ENCODE peak calls at places on chromosomes 16 and 17, in nine cellular contexts. W is left colon; B is T-helper 2 cell; L is B cell; O is stimulated activated CD4-positive, alpha-beta T cell treated with anti-CD3 and anti-CD28 coated beads, Interleukin-2, amount 100 ng/mL, for 48 hours; E is WERI-Rb-1; Q is fibroblast of lung; V is endothelial cell; I is HEK293T. H is an unnamed sample.

GRCh38 chr17:70099267-70099666 is 24.2 kb downstream of the KCNJ16 start:
- DNase-seq in W (no peak), B (no peak), L (no peak), O (no peak), E (no peak), Q (no peak), V (no peak), I (no peak), H (no peak)

GRCh38 chr16:3798827-3799226 is 81.5 kb upstream of the TRAP1 start:
- DNase-seq in W (no peak), B (no peak), L (peak), O (no peak), E (no peak), Q (no peak), V (no peak), I (no peak), H (no peak)

GRCh38 chr16:58264961-58265479 is 29.8 kb downstream of the PRSS54 start:
- DNase-seq in W (peak), B (no peak), L (no peak), O (no peak), E (no peak), Q (peak), V (no peak), I (peak), H (peak)

GRCh38 chr17:71438631-71439146 is 682.1 kb upstream of the SOX9 start:
- DNase-seq in W (no peak), B (no peak), L (no peak), O (no peak), E (no peak), Q (peak), V (no peak), I (peak), H (peak)

GRCh38 chr17:82216301-82217119 is 3.9 kb upstream of the CCDC57 start:
- DNase-seq in W (peak), B (no peak), L (peak), O (no peak), E (peak), Q (peak), V (no peak), I (no peak), H (peak)

GRCh38 chr17:32461853-32462617 is 17.7 kb downstream of the PSMD11 start:
- DNase-seq in W (no peak), B (peak), L (peak), O (peak), E (peak), Q (peak), V (peak), I (peak), H (peak)

GRCh38 chr16:84607694-84608093 is 10.2 kb downstream of the COTL1 start:
- DNase-seq in W (no peak), B (no peak), L (peak), O (no peak), E (no peak), Q (no peak), V (no peak), I (no peak), H (no peak)

GRCh38 chr16:25707982-25708583 is 16.3 kb downstream of the HS3ST4 start:
- DNase-seq in W (no peak), B (no peak), L (no peak), O (no peak), E (peak), Q (no peak), V (peak), I (peak), H (peak)

GRCh38 chr17:30395398-30396022 is 16.8 kb downstream of the CPD start:
- DNase-seq in W (no peak), B (no peak), L (no peak), O (no peak), E (no peak), Q (no peak), V (no peak), I (no peak), H (no peak)

GRCh38 chr17:68868708-68869107 is 86.5 kb downstream of the ABCA8 start:
- DNase-seq in W (no peak), B (no peak), L (no peak), O (no peak), E (no peak), Q (peak), V (no peak), I (no peak), H (no peak)

GRCh38 chr17:46962374-46962790 is 16.7 kb downstream of the RPRML start:
- DNase-seq in W (no peak), B (no peak), L (no peak), O (no peak), E (no peak), Q (peak), V (no peak), I (no peak), H (no peak)

GRCh38 chr17:58643147-58643546 is 48.7 kb downstream of the TEX14 start:
- DNase-seq in W (no peak), B (no peak), L (no peak), O (no peak), E (no peak), Q (peak), V (no peak), I (no peak), H (peak)

H was measured in RCC 7860.